ENCODE peak calls at places on chromosome 4, in four cellular contexts. K is Peyer's patch, J is H54, W is transverse colon. R is an unnamed sample.

GRCh38 chr4:113540859-113541258 is 220.7 kb downstream of the CAMK2D start:
- DNase-seq in K (no peak), J (no peak), W (no peak), R (no peak)

GRCh38 chr4:76105652-76106051 is 31.1 kb downstream of the ART3 start:
- DNase-seq in W (no peak), J (no peak), K (no peak), R (no peak)

GRCh38 chr4:144962300-144962699 is 135.7 kb downstream of the ANAPC10 start:
- DNase-seq in K (no peak), W (no peak), J (no peak), R (no peak)

GRCh38 chr4:52091811-52092210 is 40.7 kb downstream of the SPATA18 start:
- DNase-seq in W (no peak), K (no peak), J (no peak), R (no peak)

GRCh38 chr4:86891785-86892638 is at the start of gene C4orf36:
- DNase-seq in W (peak; percentile 78), K (peak; percentile 62), J (peak; percentile 37), R (peak; percentile 58)

GRCh38 chr4:3500111-3500510 is 32.1 kb downstream of the LRPAP1 start:
- DNase-seq in W (no peak), J (no peak), K (no peak), R (no peak)

GRCh38 chr4:26298198-26298950 is 22.4 kb upstream of the RBPJ start:
- DNase-seq in J (no peak), W (no peak), K (no peak), R (no peak)

GRCh38 chr4:16116493-16116990 is 32.7 kb upstream of the PROM1 start:
- DNase-seq in J (no peak), K (no peak), W (no peak), R (no peak)

GRCh38 chr4:2935762-2936743 is 27.2 kb downstream of the NOP14 start:
- DNase-seq in J (peak; percentile 68), K (peak; percentile 50), W (no peak), R (peak; percentile 72)

GRCh38 chr4:4344915-4345527 is 41.9 kb upstream of the NSG1 start:
- DNase-seq in J (no peak), W (peak; percentile 40), K (peak; percentile 81), R (no peak)

GRCh38 chr4:139018501-139018900 is 2.9 kb downstream of the NOCT start:
- DNase-seq in W (no peak), K (no peak), J (no peak), R (no peak)

GRCh38 chr4:133324491-133324890 is 175.4 kb downstream of the PCDH10 start:
- DNase-seq in W (no peak), K (no peak), J (no peak), R (no peak)

GRCh38 chr4:147794787-147795413 is 63.0 kb downstream of the ARHGAP10 start:
- DNase-seq in K (no peak), W (no peak), J (no peak), R (no peak)

GRCh38 chr4:112823631-112824030 is 186.7 kb downstream of the LARP7 start:
- DNase-seq in J (no peak), K (no peak), W (no peak), R (no peak)

GRCh38 chr4:38128478-38129451 is 168.6 kb downstream of the PTTG2 start:
- DNase-seq in W (peak; percentile 60), K (peak; percentile 72), J (peak; percentile 24), R (no peak)

GRCh38 chr4:86961103-86961502 is 26.3 kb downstream of the AFF1 start:
- DNase-seq in J (no peak), W (no peak), K (no peak), R (peak; percentile 53)

GRCh38 chr4:137890802-137891201 is 351.3 kb downstream of the SLC7A11 start:
- DNase-seq in J (no peak), K (no peak), W (no peak), R (no peak)

GRCh38 chr4:167775374-167775773 is 317.0 kb upstream of the ANXA10 start:
- DNase-seq in J (no peak), K (no peak), W (no peak), R (no peak)

GRCh38 chr4:26765515-26765914 is 95.1 kb upstream of the STIM2 start:
- DNase-seq in J (no peak), W (no peak), K (no peak), R (no peak)

GRCh38 chr4:86974481-86975050 is 39.8 kb downstream of the AFF1 start:
- DNase-seq in W (no peak), K (no peak), J (no peak), R (no peak)

GRCh38 chr4:168183717-168184571 is 91.6 kb downstream of the ANXA10 start:
- DNase-seq in W (no peak), K (no peak), J (peak; percentile 9), R (peak; percentile 77)

GRCh38 chr4:165199722-165200121 is 7.6 kb upstream of the KLHL2 start:
- DNase-seq in W (no peak), K (no peak), J (no peak), R (no peak)

GRCh38 chr4:121827851-121828250 is 4.2 kb upstream of the CCNA2 start:
- DNase-seq in W (no peak), J (no peak), K (no peak), R (peak; percentile 64)

GRCh38 chr4:1515763-1516162 is 109.5 kb upstream of the NKX1-1 start:
- DNase-seq in W (no peak), K (no peak), J (no peak), R (no peak)

GRCh38 chr4:186932631-186933150 is 209.0 kb upstream of the FAT1 start:
- DNase-seq in J (no peak), W (no peak), K (no peak), R (no peak)

GRCh38 chr4:124478518-124478917 is 234.0 kb downstream of the ANKRD50 start:
- DNase-seq in J (no peak), K (no peak), W (no peak), R (no peak)

DNA sequence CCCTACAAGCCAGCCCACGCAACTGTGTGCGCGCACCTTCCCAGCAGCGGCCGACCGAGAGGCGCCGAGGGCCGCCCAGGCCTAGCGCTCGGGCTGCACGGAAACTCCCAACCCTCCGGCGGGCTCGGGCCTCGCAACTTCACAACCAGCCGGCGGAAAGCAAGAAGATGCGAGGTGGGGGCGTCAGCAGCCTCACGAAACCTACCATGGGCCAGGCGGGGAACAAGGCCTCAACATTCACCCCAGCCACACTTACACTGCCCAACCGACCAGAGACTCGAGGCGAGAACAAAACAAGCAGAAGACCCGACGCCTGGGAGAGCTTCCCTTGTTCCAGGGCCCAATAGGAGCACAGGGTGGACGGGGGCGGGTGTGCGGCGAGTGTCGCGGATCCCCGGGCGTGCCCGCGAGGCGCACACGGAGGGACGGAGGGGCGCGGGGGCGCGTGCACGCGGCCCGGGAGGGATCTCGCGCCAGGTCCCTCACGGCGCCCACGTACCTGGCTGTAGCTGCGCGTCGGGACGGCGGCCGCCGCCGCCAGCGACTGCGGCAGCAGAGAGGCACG is 636 bp downstream of the GRSF1 start:
- DNase-seq in K (peak; percentile 78), J (peak; percentile 46), W (peak; percentile 72), R (peak; percentile 88)
- TF ChIP-seq POLR2A in K (no peak), J (no peak), W (peak; percentile 48), R (no peak)

DNA sequence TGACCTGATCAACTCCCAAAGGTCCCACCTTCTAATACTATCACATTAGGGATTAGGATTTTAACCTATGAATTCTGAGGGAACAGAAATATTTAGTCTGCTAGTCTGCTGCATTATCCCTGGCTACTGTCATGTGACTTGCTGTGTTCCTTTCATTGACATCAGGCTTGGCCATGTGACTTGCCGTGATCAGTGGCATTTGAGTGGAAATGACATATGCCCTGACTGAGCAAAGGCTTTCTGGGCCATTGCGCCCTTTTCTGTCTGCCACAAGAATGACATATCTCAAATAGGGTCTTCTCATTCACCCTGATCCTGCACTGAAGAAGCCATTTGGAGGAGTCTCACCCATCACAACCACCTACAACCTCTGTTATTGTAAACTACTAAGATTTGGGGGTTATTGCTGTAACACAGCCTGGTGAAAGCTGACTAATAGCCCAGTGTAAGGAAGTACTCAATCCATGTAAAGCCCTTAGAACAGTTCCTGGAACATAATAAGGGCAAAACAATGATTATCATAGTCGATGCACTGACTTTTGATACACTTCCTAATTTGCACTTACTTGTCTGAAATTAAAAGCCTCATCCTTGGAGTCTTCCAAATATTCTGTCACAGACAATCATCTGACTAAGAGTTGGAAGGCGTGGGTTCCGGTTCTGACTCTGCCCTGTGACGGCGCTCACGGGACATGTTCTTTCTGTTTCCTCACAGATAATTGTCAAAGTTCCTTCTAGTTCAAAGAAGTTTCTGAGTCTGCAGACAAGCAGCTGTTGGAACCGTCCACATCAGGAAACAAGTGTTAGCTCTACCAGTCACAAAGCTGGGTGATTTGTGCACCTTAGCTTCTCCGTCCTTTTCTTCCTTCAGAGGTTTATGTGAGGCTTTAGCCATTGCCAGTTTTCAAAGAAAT is 33.2 kb upstream of the RASGEF1B start:
- DNase-seq in J (no peak), K (peak; percentile 93), W (peak; percentile 73), R (peak; percentile 59)
- TF ChIP-seq POLR2A in J (no peak), K (peak; percentile 20), W (peak; percentile 36), R (peak; percentile 38)

DNA sequence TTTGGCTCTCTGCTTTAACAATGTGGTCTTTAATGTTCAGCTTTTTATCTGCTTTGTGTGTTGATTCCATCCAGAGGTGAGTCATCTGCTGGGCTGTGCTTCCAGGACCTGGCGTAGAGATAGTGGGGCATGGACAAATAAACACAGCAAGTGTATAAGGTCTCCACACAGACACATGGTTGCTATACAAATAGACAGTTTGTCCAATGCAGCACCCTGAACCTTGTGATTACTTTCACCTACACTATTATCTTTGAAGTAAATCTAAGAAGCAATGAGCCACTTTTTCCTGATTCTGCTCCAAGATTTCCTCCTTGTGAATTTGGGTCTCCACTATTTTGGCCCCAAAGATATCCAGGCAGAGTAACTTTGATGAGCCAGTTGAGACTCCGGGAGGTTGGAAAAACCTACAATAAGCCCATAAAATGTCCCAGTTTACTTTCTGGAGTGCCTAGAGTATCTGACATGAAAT is 12.1 kb downstream of the PPARGC1A start:
- DNase-seq in J (no peak), W (peak; percentile 62), K (peak; percentile 76), R (no peak)
- TF ChIP-seq POLR2A in J (no peak), W (no peak), K (no peak), R (no peak)

GRCh38 chr4:20253799-20254409 is 2.2 kb downstream of the SLIT2 start:
- DNase-seq in J (no peak), K (peak; percentile 42), W (peak; percentile 12), R (no peak)

GRCh38 chr4:20253272-20253798 is 1.6 kb downstream of the SLIT2 start:
- DNase-seq in K (no peak), J (no peak), W (no peak), R (no peak)

GRCh38 chr4:20252656-20253271 is 1.1 kb downstream of the SLIT2 start:
- DNase-seq in W (peak; percentile 11), K (peak; percentile 46), J (no peak), R (peak; percentile 6)

GRCh38 chr4:20251061-20251795 is 477 bp upstream of the SLIT2 start:
- DNase-seq in K (no peak), J (no peak), W (no peak), R (no peak)

DNA sequence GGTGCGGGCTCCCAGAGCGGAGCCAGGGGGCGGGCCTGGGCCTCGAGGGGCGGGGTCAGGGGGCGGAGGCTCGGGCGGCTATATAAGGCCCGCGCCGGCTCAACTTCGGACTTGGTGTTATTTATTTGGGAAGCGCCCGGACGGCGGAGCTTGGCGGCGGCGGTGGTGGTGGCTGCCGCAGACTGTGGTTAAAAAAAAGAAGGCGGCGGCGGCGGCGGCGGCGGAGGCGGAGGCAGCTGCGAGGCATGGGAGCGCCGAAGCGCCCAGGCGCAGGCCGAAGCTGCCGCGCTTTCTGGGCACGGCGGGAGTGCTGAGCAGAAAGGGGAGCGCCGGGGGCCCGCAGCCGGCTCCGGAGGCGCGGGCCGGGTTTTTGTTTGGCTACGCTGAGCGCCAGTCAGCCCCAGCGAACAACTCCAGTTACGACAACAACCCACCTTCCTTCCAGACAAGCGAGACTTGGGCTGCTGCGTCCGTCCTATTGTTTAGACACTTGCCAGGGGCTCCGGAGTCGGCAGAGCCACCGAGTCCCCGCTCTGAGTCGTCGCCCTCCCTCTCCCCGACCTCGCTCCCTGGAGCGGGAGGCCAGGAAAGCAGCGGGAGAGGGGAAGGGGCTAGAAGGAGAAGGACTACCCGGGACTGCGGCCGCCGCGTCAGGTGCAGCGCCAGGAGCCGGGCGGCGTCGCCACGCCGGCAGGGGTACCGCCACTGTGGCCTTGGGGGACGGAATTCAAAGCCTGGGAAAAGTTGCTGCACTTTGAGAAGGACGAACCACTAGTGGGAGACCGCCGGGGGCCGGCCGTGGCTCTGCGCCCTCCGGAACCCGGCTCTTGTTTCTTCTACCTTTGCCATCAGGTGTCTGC is at the start of gene SLIT2:
- DNase-seq in K (peak; percentile 76), W (peak; percentile 81), J (peak; percentile 67), R (peak; percentile 28)
- TF ChIP-seq POLR2A in K (peak; percentile 27), W (peak; percentile 59), J (peak; percentile 59), R (no peak)

R was measured in erythroblast.